ENCODE peak calls at places on chromosomes 16 and 17, in six cellular contexts. F is activated naive CD8-positive, alpha-beta T cell treated with anti-CD3 and anti-CD28 coated beads for 36 hours; L is GM10248; X is A172; J is Ammon's horn; W is fibroblast of pulmonary artery. B is an unnamed sample.
A peak's percentile ranks its signal among the peaks of the same experiment; 100 is the strongest.

GRCh38 chr17:27494192-27495091 is 38.2 kb downstream of the KSR1 start:
- DNase-seq in L (no peak), F (no peak), W (peak; percentile 55), X (peak; percentile 49), J (peak; percentile 75), B (peak; percentile 73)

GRCh38 chr17:64628641-64629040 is 33.5 kb downstream of the SMURF2 start:
- DNase-seq in W (no peak), X (no peak), F (peak; percentile 14), J (no peak), L (peak; percentile 50), B (no peak)

GRCh38 chr16:9050102-9050830 is 41.2 kb upstream of the HAPSTR1 start:
- DNase-seq in J (no peak), L (no peak), F (peak; percentile 27), X (no peak), W (peak; percentile 23), B (no peak)

GRCh38 chr17:82938486-82939212 is 98.8 kb upstream of the ZNF750 start:
- DNase-seq in L (no peak), F (no peak), J (no peak), W (no peak), X (no peak), B (no peak)

GRCh38 chr17:42438600-42439567 is 15.8 kb upstream of the CAVIN1 start:
- DNase-seq in J (no peak), F (peak; percentile 36), W (peak; percentile 52), L (no peak), X (peak; percentile 32), B (no peak)

GRCh38 chr16:57026778-57027062 is 37.4 kb downstream of the NLRC5 start:
- DNase-seq in L (no peak), X (no peak), W (no peak), F (no peak), J (no peak), B (no peak)

GRCh38 chr17:21248495-21248894 is 4.7 kb downstream of the NATD1 start:
- DNase-seq in J (no peak), X (no peak), W (no peak), F (no peak), L (no peak), B (no peak)

GRCh38 chr17:14297161-14297851 is 3.6 kb upstream of the HS3ST3B1 start:
- DNase-seq in W (peak; percentile 60), F (peak; percentile 52), J (no peak), L (no peak), X (no peak), B (no peak)

GRCh38 chr16:68689921-68690320 is 44.8 kb downstream of the CDH3 start:
- DNase-seq in X (no peak), F (no peak), L (no peak), W (no peak), J (no peak), B (no peak)

GRCh38 chr17:40418428-40418706 is 671 bp upstream of the TOP2A start:
- DNase-seq in W (no peak), X (no peak), L (no peak), F (no peak), J (no peak), B (no peak)

GRCh38 chr17:76266244-76266938 is 1.2 kb downstream of the UBALD2 start:
- DNase-seq in W (peak; percentile 40), L (no peak), J (no peak), X (peak; percentile 33), F (no peak), B (no peak)

GRCh38 chr16:87661561-87661960 is 59.3 kb downstream of the JPH3 start:
- DNase-seq in F (peak; percentile 52), X (no peak), L (peak; percentile 65), J (no peak), W (peak; percentile 60), B (peak; percentile 38)

GRCh38 chr17:63487014-63487339 is 10.1 kb downstream of the ACE start:
- DNase-seq in X (no peak), L (no peak), W (no peak), F (no peak), J (no peak), B (no peak)

GRCh38 chr17:40564195-40564882 is 933 bp downstream of the CCR7 start:
- DNase-seq in W (no peak), J (no peak), F (peak; percentile 56), X (no peak), L (peak; percentile 2), B (no peak)

GRCh38 chr16:87240211-87241134 is 76.7 kb downstream of the C16orf95 start:
- DNase-seq in J (no peak), F (no peak), W (no peak), X (no peak), L (no peak), B (no peak)

GRCh38 chr17:82012482-82013295 is 10.0 kb downstream of the CENPX start:
- DNase-seq in W (no peak), F (no peak), J (no peak), L (no peak), X (no peak), B (no peak)

GRCh38 chr16:72877374-72878028 is 170.4 kb downstream of the ZFHX3 start:
- DNase-seq in J (no peak), W (peak; percentile 81), L (no peak), F (no peak), X (peak; percentile 94), B (peak; percentile 94)

GRCh38 chr17:12730931-12731521 is 58.3 kb upstream of the ARHGAP44 start:
- DNase-seq in L (no peak), W (peak; percentile 40), F (no peak), J (no peak), X (no peak), B (peak; percentile 80)

GRCh38 chr16:762595-763268 is 2.2 kb downstream of the MSLN start:
- DNase-seq in F (no peak), W (no peak), X (no peak), J (no peak), L (no peak), B (no peak)

GRCh38 chr17:40355804-40356758 is 8.5 kb downstream of the GJD3 start:
- DNase-seq in W (no peak), L (no peak), X (no peak), F (no peak), J (no peak), B (no peak)

GRCh38 chr17:60231234-60231633 is 81.5 kb downstream of the CA4 start:
- DNase-seq in W (peak; percentile 60), F (no peak), X (peak; percentile 38), L (peak; percentile 29), J (peak; percentile 63), B (peak; percentile 20)

GRCh38 chr17:50922107-50922506 is 56.0 kb upstream of the TOB1 start:
- DNase-seq in W (no peak), X (peak; percentile 47), J (no peak), L (no peak), F (no peak), B (no peak)

GRCh38 chr16:30775381-30776099 is 11.5 kb downstream of the ZNF629 start:
- DNase-seq in W (peak; percentile 81), J (peak; percentile 90), X (no peak), L (peak; percentile 87), F (peak; percentile 73), B (peak; percentile 85)

GRCh38 chr16:66927012-66927436 is 1.7 kb upstream of the RRAD start:
- DNase-seq in F (no peak), W (peak; percentile 83), L (peak; percentile 63), X (peak; percentile 98), J (no peak), B (peak; percentile 96)

GRCh38 chr17:15958484-15958854 is 13.5 kb downstream of the ADORA2B start:
- DNase-seq in L (no peak), W (no peak), J (no peak), X (no peak), F (no peak), B (no peak)

GRCh38 chr17:51270675-51271074 is 10.3 kb downstream of the UTP18 start:
- DNase-seq in W (no peak), J (no peak), X (no peak), F (no peak), L (no peak), B (no peak)

GRCh38 chr17:59761385-59762021 is 54.0 kb downstream of the VMP1 start:
- DNase-seq in X (peak; percentile 69), F (no peak), W (peak; percentile 76), J (no peak), L (no peak), B (peak; percentile 30)

GRCh38 chr17:77345260-77345910 is 204.6 kb downstream of the SEC14L1 start:
- DNase-seq in J (no peak), W (no peak), L (no peak), F (no peak), X (no peak), B (no peak)

GRCh38 chr17:46783031-46783593 is 35.4 kb downstream of the WNT3 start:
- DNase-seq in F (no peak), L (no peak), X (no peak), W (no peak), J (no peak), B (no peak)